ENCODE peak calls at places on chromosome X, in ten cellular contexts. S is fibroblast of lung, G is H9, U is foreskin keratinocyte, L is body of pancreas, M is left lung, Q is GM23248, H is left ventricle myocardium inferior, X is cardiac muscle cell, O is SJSA1. W is an unnamed sample. For H3K4me1, the result is how much of the 10 kb centered on the place peaks cover.

GRCh38 chrX:41666251-41666650 is 22.5 kb upstream of the GPR34 start:
- DNase-seq in Q (peak), O (no peak), L (no peak), M (no peak), H (no peak), U (no peak), S (peak), X (no peak), G (no peak), W (no peak)

GRCh38 chrX:41377624-41378023 is 43.7 kb downstream of the DDX3X start:
- DNase-seq in S (peak), G (no peak), M (no peak), U (no peak), Q (peak), O (no peak), X (no peak), L (no peak), H (no peak), W (no peak)

GRCh38 chrX:83446355-83446754 is 61.7 kb upstream of the POU3F4 start:
- DNase-seq in X (no peak), M (no peak), U (no peak), O (no peak), Q (no peak), L (no peak), S (no peak), G (no peak), H (no peak), W (no peak)

GRCh38 chrX:40849906-40850672 is 114.7 kb upstream of the MED14 start:
- DNase-seq in X (no peak), L (no peak), Q (peak), G (no peak), S (peak), M (no peak), U (no peak), O (no peak), H (no peak), W (no peak)

GRCh38 chrX:39899876-39900787 is 197.6 kb downstream of the BCOR start:
- DNase-seq in L (no peak), H (no peak), Q (no peak), X (no peak), U (no peak), G (no peak), S (no peak), O (no peak), M (no peak), W (no peak)

GRCh38 chrX:64152857-64153256 is 52.7 kb downstream of the AMER1 start:
- DNase-seq in G (peak), U (no peak), M (no peak), L (no peak), S (no peak), X (no peak), H (no peak), Q (no peak), O (no peak), W (no peak)

GRCh38 chrX:31540313-31540712 is 468.5 kb upstream of the FTHL17 start:
- DNase-seq in S (no peak), Q (no peak), U (no peak), O (no peak), X (no peak), M (no peak), L (no peak), H (no peak), G (no peak), W (peak)

GRCh38 chrX:145923376-145923775 is 105.7 kb downstream of the SLITRK2 start:
- DNase-seq in Q (no peak), M (no peak), X (no peak), U (no peak), S (no peak), O (no peak), G (peak), L (no peak), H (no peak), W (no peak)

GRCh38 chrX:56228914-56229313 is 3.2 kb upstream of the KLF8 start:
- DNase-seq in L (no peak), M (no peak), G (peak), O (no peak), X (no peak), S (no peak), H (no peak), Q (peak), U (no peak), W (no peak)

GRCh38 chrX:3651272-3651671 is 62.2 kb downstream of the PRKX start:
- DNase-seq in H (no peak), U (no peak), L (no peak), S (peak), O (peak), Q (peak), X (peak), G (no peak), M (no peak), W (peak)

GRCh38 chrX:107672955-107673378 is 44.7 kb downstream of the PRPS1 start:
- DNase-seq in L (peak), M (peak), Q (peak), X (peak), O (peak), G (peak), H (peak), U (peak), S (peak), W (peak)
- H3K27ac ChIP-seq in L (peak), M (peak), Q (peak), X (no peak), O (peak), G (no peak), H (peak), U (peak), S (no peak), W (peak)

DNA sequence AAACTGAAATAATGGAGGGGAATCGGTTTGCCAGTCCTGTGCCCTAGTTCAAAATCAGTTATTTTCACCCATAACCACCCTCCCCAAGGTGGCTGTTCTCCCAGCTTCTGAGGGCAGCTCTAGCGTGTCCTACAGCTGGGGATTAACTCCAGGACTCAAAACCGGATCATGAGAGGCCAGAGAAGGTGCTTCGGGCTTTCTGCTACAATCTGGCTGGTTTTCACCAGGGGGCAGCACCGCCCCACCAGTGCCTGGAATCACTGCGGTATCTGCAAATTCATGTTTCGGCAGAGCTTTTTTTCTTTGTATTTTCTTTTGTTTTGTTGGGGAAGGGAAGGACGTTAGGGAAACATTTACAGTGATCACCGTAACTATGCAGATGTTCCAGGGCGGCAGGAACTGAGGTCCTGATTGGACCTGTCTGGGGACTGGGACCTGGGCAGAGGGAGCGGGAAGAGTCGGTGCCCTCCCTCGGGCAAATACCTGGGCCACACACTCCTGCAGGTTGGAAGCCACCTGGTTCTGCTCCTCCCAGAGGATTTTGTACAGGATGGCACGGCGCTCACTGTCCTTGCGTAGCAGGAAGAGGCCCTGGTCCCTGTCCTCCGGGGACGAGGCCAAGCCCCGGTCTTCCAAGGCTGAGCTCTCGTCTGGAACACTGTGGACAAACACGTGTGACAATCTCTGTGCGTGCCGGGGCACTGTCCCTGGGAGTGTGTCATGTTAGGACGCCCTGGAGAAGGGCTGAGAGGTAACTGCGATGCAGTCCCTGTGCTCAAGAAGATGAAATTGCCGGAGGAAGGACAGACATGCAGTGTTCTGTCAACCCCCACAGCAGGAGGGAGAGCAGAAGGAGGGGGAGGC is 28.7 kb downstream of the PDHA1 start:
- DNase-seq in L (peak), M (peak), H (peak), O (peak), X (peak), Q (peak), U (peak), G (peak), S (peak), W (peak)
- H3K4me1 ChIP-seq in L (under half), M (under half), H (under half), O (under half), X (under half), Q (under half), U (under half), G (under half), S (under half), W (under half)

GRCh38 chrX:154351183-154352011 is 23.0 kb downstream of the FLNA start:
- DNase-seq in X (no peak), O (no peak), L (no peak), G (no peak), S (no peak), U (no peak), Q (no peak), H (no peak), M (peak), W (no peak)
- H3K27ac ChIP-seq in X (peak), O (no peak), L (no peak), G (no peak), S (no peak), U (no peak), Q (no peak), H (peak), M (peak), W (no peak)

GRCh38 chrX:150870059-150870458 is 28.4 kb downstream of the CD99L2 start:
- DNase-seq in U (no peak), H (no peak), X (no peak), M (no peak), L (no peak), G (no peak), S (no peak), Q (peak), O (no peak), W (no peak)

GRCh38 chrX:150871341-150871811 is 27.1 kb downstream of the CD99L2 start:
- DNase-seq in S (no peak), U (no peak), X (no peak), H (no peak), O (no peak), M (no peak), Q (no peak), L (no peak), G (no peak), W (no peak)

GRCh38 chrX:150869450-150869849 is 29.0 kb downstream of the CD99L2 start:
- DNase-seq in O (no peak), G (no peak), M (no peak), X (no peak), U (no peak), H (peak), L (no peak), S (no peak), Q (peak), W (no peak)

GRCh38 chrX:150868625-150869024 is 29.8 kb downstream of the CD99L2 start:
- DNase-seq in H (no peak), G (no peak), Q (no peak), S (no peak), L (no peak), X (no peak), U (no peak), M (no peak), O (no peak), W (no peak)

GRCh38 chrX:150870487-150871340 is 27.8 kb downstream of the CD99L2 start:
- DNase-seq in S (no peak), O (no peak), X (no peak), L (no peak), H (no peak), Q (no peak), M (no peak), U (no peak), G (no peak), W (no peak)
- H3K4me1 ChIP-seq in S (under half), O (under half), X (under half), L (under half), H (under half), Q (under half), M (under half), U (under half), G (under half), W (under half)

DNA sequence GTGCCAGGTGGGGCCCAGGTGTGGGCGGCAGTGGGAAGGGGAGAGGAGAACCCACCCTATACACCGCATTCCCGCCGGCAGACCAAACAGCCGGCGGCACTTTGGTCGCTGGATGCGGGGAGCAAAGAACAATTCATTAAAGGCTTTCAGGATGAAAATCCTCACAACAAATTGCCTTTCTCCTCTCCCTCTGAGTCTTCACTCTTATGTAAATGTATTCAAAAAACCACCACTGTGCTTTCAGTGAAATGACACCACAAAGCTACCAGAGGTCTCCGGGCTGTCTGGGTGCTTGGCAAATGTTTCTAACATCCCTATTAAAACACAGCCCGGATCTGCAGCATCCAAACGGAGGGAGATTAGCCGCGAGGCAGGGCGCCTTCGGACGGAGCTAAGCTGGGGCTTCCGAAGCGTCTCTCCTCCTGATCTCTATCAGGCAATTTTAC is 171.8 kb upstream of the TBL1X start:
- DNase-seq in L (no peak), H (no peak), S (no peak), M (no peak), Q (no peak), X (peak), O (no peak), G (peak), U (no peak), W (no peak)
- H3K27ac ChIP-seq in L (no peak), H (no peak), S (no peak), M (no peak), Q (no peak), X (no peak), O (no peak), G (peak), U (no peak), W (no peak)

DNA sequence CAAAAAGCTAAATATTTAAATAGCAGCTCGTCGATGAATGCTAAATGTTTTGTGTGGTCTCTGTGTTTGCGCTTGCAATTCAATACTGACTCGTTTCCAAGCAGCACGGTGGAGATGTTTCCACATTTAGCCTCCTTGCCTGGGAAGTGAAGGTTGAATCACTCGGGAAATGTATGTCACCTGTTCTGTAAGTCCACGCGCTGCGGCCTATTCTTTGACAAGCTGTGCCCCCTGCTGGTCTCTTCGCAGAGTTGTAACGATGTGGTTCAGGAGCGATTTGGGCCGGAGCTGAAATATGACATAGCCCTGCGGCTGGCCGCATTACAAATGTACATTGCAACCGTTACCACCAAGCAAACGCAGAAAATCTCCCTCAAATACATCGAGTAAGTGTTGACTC is 89.6 kb upstream of the PRPS2 start:
- DNase-seq in L (peak), X (peak), H (peak), O (peak), G (peak), Q (peak), M (no peak), U (peak), S (peak), W (peak)
- H3K4me1 ChIP-seq in L (under half), X (under half), H (under half), O (under half), G (under half), Q (under half), M (under half), U (under half), S (under half), W (under half)

GRCh38 chrX:151711787-151712186 is 4.0 kb upstream of the FATE1 start:
- DNase-seq in G (peak), X (no peak), U (no peak), O (no peak), H (no peak), Q (no peak), M (no peak), S (no peak), L (no peak), W (no peak)
- H3K27ac ChIP-seq in G (no peak), X (no peak), U (no peak), O (no peak), H (peak), Q (no peak), M (peak), S (no peak), L (no peak), W (no peak)